ENCODE peak calls at places on chromosomes 5 and 9, in eight cellular contexts. G, U, S, R, X, F, V and E are unnamed samples. For H3K36me3, the result is how much of the 10 kb centered on the place peaks cover.

GRCh38 chr5:17157916-17158529 is 59.4 kb upstream of the BASP1 start:
- DNase-seq in X (no peak), R (no peak), V (peak), G (peak), F (peak), S (no peak), U (peak), E (no peak)

GRCh38 chr9:37575921-37576721 is at the start of gene FBXO10:
- DNase-seq in X (peak), V (peak), R (peak), S (peak), G (peak), U (peak), F (peak), E (peak)

GRCh38 chr5:59485104-59485503 is 408.4 kb downstream of the PDE4D start:
- DNase-seq in G (no peak), S (no peak), U (no peak), F (peak), X (no peak), R (no peak), V (no peak), E (no peak)

GRCh38 chr9:126429190-126429589 is 102.6 kb downstream of the MVB12B start:
- DNase-seq in U (no peak), F (no peak), G (no peak), V (no peak), S (no peak), X (no peak), R (no peak), E (no peak)

GRCh38 chr5:78594946-78595921 is 53.3 kb downstream of the LHFPL2 start:
- DNase-seq in R (no peak), F (peak), U (peak), S (no peak), V (peak), X (no peak), G (peak), E (no peak)

GRCh38 chr5:14665110-14665822 is 748 bp downstream of the OTULIN start:
- DNase-seq in X (peak), G (peak), V (no peak), S (no peak), F (no peak), R (peak), U (peak), E (peak)

GRCh38 chr5:75034137-75034739 is 18.1 kb downstream of the GCNT4 start:
- DNase-seq in R (no peak), U (no peak), G (peak), X (no peak), V (no peak), S (no peak), F (no peak), E (peak)

GRCh38 chr5:80871541-80871961 is 88.6 kb upstream of the RASGRF2 start:
- DNase-seq in R (no peak), V (peak), F (peak), G (peak), S (no peak), U (peak), X (no peak), E (no peak)

GRCh38 chr5:149656576-149657182 is 73.4 kb upstream of the PPARGC1B start:
- DNase-seq in S (no peak), F (no peak), U (no peak), V (peak), R (no peak), X (peak), G (peak), E (no peak)

GRCh38 chr9:133987946-133988665 is 4.0 kb downstream of the VAV2 start:
- DNase-seq in F (no peak), S (peak), R (no peak), G (no peak), X (no peak), U (no peak), V (no peak), E (no peak)

GRCh38 chr9:76701441-76702031 is 62.7 kb upstream of the PCA3 start:
- DNase-seq in U (no peak), S (no peak), X (peak), G (no peak), F (no peak), R (no peak), V (no peak), E (no peak)

GRCh38 chr9:126982215-126983002 is 67.8 kb downstream of the RALGPS1 start:
- DNase-seq in G (no peak), F (no peak), S (no peak), X (no peak), R (no peak), V (no peak), U (no peak), E (no peak)

GRCh38 chr9:9016597-9016996 is 1217.0 kb upstream of the DMAC1 start:
- DNase-seq in G (no peak), R (no peak), U (no peak), X (no peak), F (no peak), S (no peak), V (no peak), E (no peak)

GRCh38 chr5:17182966-17183365 is 34.5 kb upstream of the BASP1 start:
- DNase-seq in U (no peak), X (no peak), R (no peak), V (no peak), G (no peak), S (no peak), F (peak), E (no peak)

GRCh38 chr5:159864885-159865622 is 51.2 kb upstream of the ADRA1B start:
- DNase-seq in V (no peak), R (no peak), G (no peak), F (peak), X (no peak), U (no peak), S (no peak), E (no peak)

GRCh38 chr9:114357911-114358328 is 28.3 kb downstream of the ORM2 start:
- DNase-seq in F (no peak), R (peak), S (peak), U (no peak), V (no peak), G (no peak), X (no peak), E (no peak)

GRCh38 chr5:31987985-31988710 is 186.0 kb downstream of the GOLPH3 start:
- DNase-seq in V (peak), S (no peak), F (peak), U (peak), G (peak), R (no peak), X (no peak), E (no peak)

GRCh38 chr5:43156388-43156787 is 35.6 kb upstream of the NIM1K start:
- DNase-seq in V (peak), G (no peak), S (no peak), X (no peak), F (peak), U (no peak), R (no peak), E (no peak)

GRCh38 chr5:69268899-69269298 is 34.2 kb downstream of the CDK7 start:
- DNase-seq in G (no peak), V (no peak), X (no peak), R (no peak), S (no peak), U (no peak), F (no peak), E (no peak)

GRCh38 chr5:120509056-120509455 is 45.0 kb downstream of the PRR16 start:
- DNase-seq in U (no peak), F (peak), S (no peak), V (no peak), X (no peak), G (no peak), R (no peak), E (no peak)

GRCh38 chr5:120510098-120510634 is 46.1 kb downstream of the PRR16 start:
- DNase-seq in V (no peak), F (no peak), G (no peak), X (no peak), U (no peak), S (no peak), R (no peak), E (no peak)

GRCh38 chr5:120510994-120511686 is 47.0 kb downstream of the PRR16 start:
- DNase-seq in U (no peak), X (no peak), G (no peak), R (no peak), F (no peak), V (no peak), S (no peak), E (no peak)

GRCh38 chr5:120507197-120507596 is 43.1 kb downstream of the PRR16 start:
- DNase-seq in G (no peak), U (no peak), V (no peak), S (no peak), X (no peak), F (peak), R (no peak), E (no peak)

DNA sequence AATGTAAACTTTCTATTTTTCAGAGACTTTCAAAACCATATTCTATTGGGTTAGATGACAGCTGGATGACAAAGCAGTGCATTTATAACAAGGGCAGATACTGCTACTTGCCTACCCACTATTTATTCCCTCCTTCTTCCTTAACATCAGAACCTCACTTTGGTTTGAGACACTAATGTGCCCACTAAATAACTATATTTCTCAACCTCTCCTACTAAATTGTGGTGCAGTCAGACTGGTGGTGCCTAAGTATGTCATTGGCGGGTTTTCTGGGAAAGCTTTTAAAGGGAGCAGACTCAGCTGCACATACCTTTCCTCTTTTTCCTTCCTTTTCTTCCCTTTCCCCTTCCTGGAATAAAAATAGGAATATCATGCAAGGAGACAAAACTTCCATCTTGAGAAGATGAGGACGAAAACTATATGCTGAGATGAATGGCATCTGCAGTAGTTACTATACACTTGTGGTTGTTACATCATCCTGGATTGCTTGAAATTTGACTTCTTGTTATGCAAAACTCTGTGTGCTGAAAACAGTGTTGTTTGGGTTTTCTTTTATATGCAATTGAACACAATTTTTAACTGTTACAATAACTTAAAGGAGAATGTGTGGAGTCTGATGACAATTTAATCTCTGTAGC is 43.8 kb downstream of the PRR16 start:
- DNase-seq in V (no peak), G (no peak), X (no peak), S (no peak), U (no peak), F (peak), R (no peak), E (no peak)
- H3K4me3 ChIP-seq in V (no peak), G (no peak), X (no peak), S (no peak), U (no peak), F (no peak), R (no peak), E (no peak)

GRCh38 chr5:142977363-142978051 is 207.3 kb downstream of the ARHGAP26 start:
- DNase-seq in G (peak), F (peak), R (no peak), X (no peak), S (no peak), U (peak), V (peak), E (no peak)

GRCh38 chr5:142981475-142981874 is 211.3 kb downstream of the ARHGAP26 start:
- DNase-seq in R (no peak), X (no peak), S (no peak), V (no peak), U (peak), G (no peak), F (no peak), E (no peak)

GRCh38 chr5:142978252-142978651 is 208.1 kb downstream of the ARHGAP26 start:
- DNase-seq in F (no peak), S (no peak), X (no peak), U (no peak), R (no peak), V (no peak), G (no peak), E (no peak)

GRCh38 chr5:142978726-142979125 is 208.5 kb downstream of the ARHGAP26 start:
- DNase-seq in X (no peak), U (no peak), S (no peak), G (no peak), F (no peak), V (no peak), R (no peak), E (no peak)

GRCh38 chr5:142979636-142980035 is 209.5 kb downstream of the ARHGAP26 start:
- DNase-seq in S (no peak), G (peak), X (peak), V (no peak), R (no peak), F (no peak), U (no peak), E (no peak)
- H3K27ac ChIP-seq in S (no peak), G (no peak), X (no peak), V (no peak), R (no peak), F (no peak), U (no peak), E (no peak)

GRCh38 chr5:6736106-6736505 is 22.9 kb downstream of the TENT4A start:
- DNase-seq in U (no peak), S (no peak), F (no peak), G (no peak), X (no peak), V (no peak), R (peak), E (no peak)
- H3K36me3 ChIP-seq in U (half or more), S (under half), F (under half), G (under half), X (half or more), V (under half), R (under half), E (under half)

GRCh38 chr9:19049872-19050636 is 827 bp downstream of the RRAGA start:
- DNase-seq in U (no peak), X (no peak), G (peak), R (no peak), V (peak), S (no peak), F (peak), E (no peak)

GRCh38 chr9:19048966-19049871 is at the start of gene RRAGA:
- DNase-seq in X (peak), R (peak), S (peak), V (peak), U (peak), G (peak), F (peak), E (peak)

GRCh38 chr9:19050637-19051591 is 1.7 kb downstream of the RRAGA start:
- DNase-seq in V (no peak), R (no peak), G (peak), F (peak), S (no peak), X (no peak), U (no peak), E (no peak)
- H3K4me3 ChIP-seq in V (peak), R (peak), G (peak), F (peak), S (peak), X (peak), U (no peak), E (peak)

DNA sequence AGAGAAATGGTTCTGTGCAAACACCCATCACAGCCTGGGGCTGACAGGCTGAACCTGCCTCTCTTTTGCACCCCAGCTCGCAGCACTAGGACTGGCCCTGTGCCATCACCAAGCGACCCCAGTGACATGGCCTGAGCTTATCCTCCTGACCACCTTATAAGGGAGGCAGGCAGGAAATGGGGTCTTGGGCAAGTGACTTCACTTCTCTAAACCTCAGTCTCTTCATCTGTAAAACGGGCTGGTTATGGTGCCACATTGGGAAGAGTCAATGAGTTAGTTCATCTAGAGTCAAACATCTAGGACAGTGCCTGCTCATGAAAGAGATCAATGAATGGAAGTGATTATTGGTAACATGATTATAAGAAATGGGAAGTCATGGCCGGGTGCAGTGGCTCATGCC is 6.2 kb downstream of the SNCB start:
- DNase-seq in S (no peak), U (no peak), X (no peak), R (no peak), F (no peak), V (no peak), G (no peak), E (no peak)
- H3K27ac ChIP-seq in S (no peak), U (no peak), X (no peak), R (no peak), F (no peak), V (no peak), G (no peak), E (no peak)